ENCODE peak calls at places on chromosomes 11 and 22, in nine cellular contexts. N is fibroblast of lung, E is H9, K is heart right ventricle, I is cardiac muscle cell, W is mammary epithelial cell, Q is right lobe of liver, O is A673, B is transverse colon. F is an unnamed sample.
A peak's percentile ranks its signal among the peaks of the same experiment; 100 is the strongest.

GRCh38 chr22:21736084-21736642 is 569 bp upstream of the YPEL1 start:
- DNase-seq in W (no peak), K (no peak), B (no peak), O (no peak), N (no peak), Q (no peak), E (no peak), I (no peak), F (no peak)

GRCh38 chr11:12449961-12450715 is 72.8 kb downstream of the PARVA start:
- DNase-seq in Q (no peak), N (peak; percentile 80), K (no peak), B (no peak), W (peak; percentile 89), E (no peak), I (no peak), O (no peak), F (no peak)

GRCh38 chr11:43936081-43936480 is 6.4 kb upstream of the C11orf96 start:
- DNase-seq in E (no peak), B (no peak), Q (no peak), I (no peak), N (no peak), O (no peak), K (no peak), W (no peak), F (no peak)

GRCh38 chr11:133916790-133917440 is 39.9 kb downstream of the IGSF9B start:
- DNase-seq in K (no peak), O (no peak), W (no peak), N (no peak), B (no peak), E (no peak), Q (no peak), I (no peak), F (no peak)

GRCh38 chr11:117633976-117634755 is 162.8 kb downstream of the DSCAML1 start:
- DNase-seq in E (no peak), O (no peak), I (no peak), W (no peak), K (no peak), B (no peak), N (no peak), Q (no peak), F (peak; percentile 44)

GRCh38 chr11:118908931-118909618 is 16.7 kb downstream of the BCL9L start:
- DNase-seq in E (peak; percentile 79), N (peak; percentile 93), I (peak; percentile 95), W (peak; percentile 23), B (peak; percentile 71), O (peak; percentile 96), K (peak; percentile 83), Q (no peak), F (peak; percentile 97)

GRCh38 chr22:49719046-49719445 is 108.6 kb downstream of the BRD1 start:
- DNase-seq in Q (no peak), O (no peak), B (no peak), W (no peak), K (no peak), N (no peak), I (no peak), E (no peak), F (no peak)

GRCh38 chr11:8839957-8840945 is 70.7 kb upstream of the AKIP1 start:
- DNase-seq in K (no peak), E (peak; percentile 63), W (peak; percentile 81), O (no peak), I (no peak), B (peak; percentile 59), N (peak; percentile 71), Q (peak; percentile 33), F (peak; percentile 56)

GRCh38 chr11:9874466-9874865 is 210.6 kb downstream of the SWAP70 start:
- DNase-seq in E (no peak), N (no peak), W (no peak), O (no peak), K (no peak), B (no peak), Q (no peak), I (no peak), F (no peak)

GRCh38 chr11:95522871-95523270 is 266.7 kb downstream of the FAM76B start:
- DNase-seq in N (peak; percentile 19), Q (no peak), W (peak; percentile 89), E (no peak), B (no peak), I (no peak), K (no peak), O (no peak), F (no peak)

GRCh38 chr22:30212363-30212995 is 34.1 kb downstream of the LIF start:
- DNase-seq in N (peak; percentile 97), Q (peak; percentile 89), W (peak; percentile 99), K (peak; percentile 47), I (no peak), B (peak; percentile 29), O (no peak), E (no peak), F (peak; percentile 82)

GRCh38 chr11:74311352-74311926 is at the start of gene P4HA3:
- DNase-seq in N (peak; percentile 51), B (peak; percentile 66), I (peak; percentile 68), Q (peak; percentile 79), W (peak; percentile 38), K (peak; percentile 75), E (peak; percentile 87), O (peak; percentile 59), F (peak; percentile 81)

GRCh38 chr11:82759649-82760048 is 26.0 kb upstream of the FAM181B start:
- DNase-seq in K (no peak), Q (no peak), I (no peak), E (no peak), O (no peak), B (no peak), W (no peak), N (no peak), F (no peak)

GRCh38 chr22:28019360-28019759 is 100.3 kb upstream of the PITPNB start:
- DNase-seq in W (peak; percentile 60), Q (no peak), B (peak; percentile 3), N (peak; percentile 29), E (no peak), O (no peak), I (no peak), K (no peak), F (peak; percentile 61)

GRCh38 chr11:11806586-11806985 is 35.2 kb upstream of the USP47 start:
- DNase-seq in N (no peak), W (no peak), I (no peak), B (no peak), Q (no peak), O (no peak), E (no peak), K (no peak), F (no peak)

GRCh38 chr11:69614085-69614484 is 26.9 kb upstream of the CCND1 start:
- DNase-seq in E (no peak), I (no peak), B (no peak), K (no peak), N (no peak), Q (no peak), O (no peak), W (no peak), F (no peak)

DNA sequence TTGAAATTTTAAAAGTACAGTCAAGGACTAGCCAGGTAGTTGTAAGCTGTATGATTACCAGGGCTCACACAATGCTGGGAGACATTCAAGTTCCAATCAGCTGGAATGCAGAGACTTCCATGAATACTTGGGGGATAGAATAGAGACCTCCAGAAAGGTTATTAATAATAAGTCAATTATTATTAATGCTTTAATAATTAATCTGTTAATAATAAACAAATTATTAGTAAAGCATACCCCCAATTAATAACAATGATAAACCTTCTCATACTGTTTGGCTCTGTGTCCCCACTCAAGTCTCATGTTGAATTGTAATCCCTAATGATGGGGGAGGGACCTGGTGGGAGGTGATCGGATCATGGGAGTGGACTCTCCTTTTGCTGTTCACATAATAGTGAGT is 14.6 kb upstream of the MS4A6A start:
- DNase-seq in O (no peak), E (no peak), K (no peak), Q (no peak), B (no peak), W (no peak), I (no peak), N (no peak), F (no peak)
- H3K4me1 ChIP-seq in O (no peaks in the 10 kb centered on the region), E (no peaks in the 10 kb centered on the region), K (no peaks in the 10 kb centered on the region), Q (no peaks in the 10 kb centered on the region), B (no peaks in the 10 kb centered on the region), W (peaks cover 4% of the 10 kb centered on the region), I (peaks cover 2% of the 10 kb centered on the region), N (no peaks in the 10 kb centered on the region), F (no peaks in the 10 kb centered on the region)

GRCh38 chr11:62547691-62548281 is 1.2 kb upstream of the AHNAK start:
- DNase-seq in O (no peak), K (peak; percentile 62), E (no peak), N (peak; percentile 40), W (peak; percentile 97), B (no peak), Q (peak; percentile 72), I (peak; percentile 66), F (peak; percentile 78)

GRCh38 chr11:62546244-62546936 is at the start of gene AHNAK:
- DNase-seq in I (peak; percentile 87), K (peak; percentile 91), Q (peak; percentile 90), N (peak; percentile 70), O (peak; percentile 83), E (peak; percentile 73), W (peak; percentile 67), B (peak; percentile 92), F (peak; percentile 94)

GRCh38 chr11:62545437-62546243 is 966 bp downstream of the AHNAK start:
- DNase-seq in Q (peak; percentile 95), K (peak; percentile 97), W (peak; percentile 88), I (peak; percentile 84), O (peak; percentile 97), E (peak; percentile 81), N (peak; percentile 94), B (peak; percentile 93), F (peak; percentile 97)

GRCh38 chr11:62548545-62549335 is 2.1 kb upstream of the AHNAK start:
- DNase-seq in W (no peak), B (peak; percentile 68), E (no peak), Q (peak; percentile 51), N (peak; percentile 41), K (no peak), I (no peak), O (no peak), F (no peak)

GRCh38 chr11:62546937-62547625 is 475 bp upstream of the AHNAK start:
- DNase-seq in K (peak; percentile 39), I (no peak), E (no peak), Q (no peak), N (peak; percentile 44), O (peak; percentile 46), B (peak; percentile 54), W (peak; percentile 72), F (no peak)
- H3K4me1 ChIP-seq in K (peaks cover 73% of the 10 kb centered on the region), I (peaks cover 31% of the 10 kb centered on the region), E (no peaks in the 10 kb centered on the region), Q (no peaks in the 10 kb centered on the region), N (peaks cover 11% of the 10 kb centered on the region), O (peaks cover 40% of the 10 kb centered on the region), B (peaks cover 36% of the 10 kb centered on the region), W (peaks cover 38% of the 10 kb centered on the region), F (no peaks in the 10 kb centered on the region)

GRCh38 chr11:93489841-93490240 is 53.4 kb downstream of the SMCO4 start:
- DNase-seq in Q (no peak), O (no peak), I (no peak), W (no peak), B (no peak), E (no peak), K (no peak), N (no peak), F (no peak)
- H3K4me1 ChIP-seq in Q (peaks cover 3% of the 10 kb centered on the region), O (no peaks in the 10 kb centered on the region), I (peaks cover 77% of the 10 kb centered on the region), W (no peaks in the 10 kb centered on the region), B (no peaks in the 10 kb centered on the region), E (peaks cover 24% of the 10 kb centered on the region), K (peaks cover 5% of the 10 kb centered on the region), N (no peaks in the 10 kb centered on the region), F (peaks cover 25% of the 10 kb centered on the region)

DNA sequence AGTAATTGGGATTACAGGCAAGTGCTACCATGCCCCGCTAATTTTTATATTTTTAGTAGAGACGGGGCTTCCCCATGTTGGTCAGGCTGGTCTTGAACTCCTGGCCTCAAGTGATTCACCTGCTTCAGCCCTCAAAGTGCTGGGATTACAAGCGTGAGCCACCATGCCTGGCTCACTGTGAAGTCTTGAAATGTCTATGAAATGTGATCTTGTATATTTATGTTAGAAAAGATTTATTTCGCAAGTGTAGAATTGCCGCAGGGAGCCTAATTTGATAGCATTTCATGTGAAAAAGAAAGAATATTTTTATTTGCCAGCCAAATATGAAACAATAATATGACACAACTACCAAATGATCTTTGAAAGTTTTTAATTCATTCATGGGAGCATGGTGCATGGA is 52.2 kb downstream of the GRAMD1B start:
- DNase-seq in K (no peak), O (no peak), W (no peak), B (no peak), Q (no peak), I (no peak), N (no peak), E (no peak), F (no peak)
- H3K4me1 ChIP-seq in K (peaks cover 6% of the 10 kb centered on the region), O (peaks cover 5% of the 10 kb centered on the region), W (peaks cover 7% of the 10 kb centered on the region), B (no peaks in the 10 kb centered on the region), Q (no peaks in the 10 kb centered on the region), I (peaks cover 7% of the 10 kb centered on the region), N (no peaks in the 10 kb centered on the region), E (peaks cover 2% of the 10 kb centered on the region), F (no peaks in the 10 kb centered on the region)

F was measured in sigmoid colon.